ENCODE peak calls at places on chromosomes 7 and 10, in eight cellular contexts. Y is sigmoid colon, N is K562, P is upper lobe of left lung, T is H1, K is esophagus muscularis mucosa, B is HepG2, Q is GM12878. J is an unnamed sample.

GRCh38 chr10:71448146-71448545 is 51.4 kb downstream of the CDH23 start:
- DNase-seq in Q (no peak), T (no peak), Y (no peak), N (no peak), P (no peak), K (no peak), B (no peak), J (no peak)

GRCh38 chr10:122981066-122981464 is 864 bp downstream of the PSTK start:
- DNase-seq in B (peak; percentile 62), Q (no peak), Y (no peak), T (no peak), K (no peak), N (peak; percentile 28), P (no peak), J (no peak)

GRCh38 chr10:34826221-34826620 is 11.1 kb upstream of the PARD3 start:
- DNase-seq in K (no peak), P (no peak), Q (no peak), Y (no peak), B (peak; percentile 38), N (no peak), T (no peak), J (no peak)

GRCh38 chr10:60728056-60728455 is 50.2 kb upstream of the CDK1 start:
- DNase-seq in Q (no peak), K (no peak), N (no peak), B (no peak), P (no peak), Y (no peak), T (no peak), J (no peak)

GRCh38 chr10:116596062-116596461 is 5.3 kb downstream of the PNLIPRP1 start:
- DNase-seq in Q (no peak), N (no peak), P (no peak), T (no peak), B (no peak), K (no peak), Y (no peak), J (no peak)

GRCh38 chr10:108358912-108359311 is 1194.4 kb upstream of the SORCS1 start:
- DNase-seq in N (no peak), K (no peak), P (no peak), Q (peak; percentile 13), T (no peak), B (peak; percentile 2), Y (no peak), J (no peak)

GRCh38 chr10:36114141-36114540 is 472.0 kb upstream of the FZD8 start:
- DNase-seq in Y (no peak), B (no peak), T (no peak), Q (no peak), K (no peak), P (no peak), N (no peak), J (no peak)

GRCh38 chr10:43781480-43782361 is 133.0 kb upstream of the ZNF32 start:
- DNase-seq in Q (peak; percentile 13), T (no peak), P (no peak), B (peak; percentile 6), K (no peak), N (no peak), Y (no peak), J (no peak)

GRCh38 chr7:158271646-158272045 is 316.0 kb downstream of the PTPRN2 start:
- DNase-seq in K (no peak), P (no peak), B (no peak), Y (peak; percentile 24), N (no peak), Q (no peak), T (no peak), J (no peak)

GRCh38 chr10:45375716-45376231 is 1.8 kb downstream of the ALOX5 start:
- DNase-seq in Y (no peak), P (no peak), B (no peak), Q (no peak), T (no peak), N (no peak), K (no peak), J (no peak)

GRCh38 chr7:135714534-135715009 is 13.4 kb downstream of the SLC13A4 start:
- DNase-seq in Q (no peak), P (no peak), Y (no peak), K (no peak), B (peak; percentile 6), N (no peak), T (no peak), J (no peak)

GRCh38 chr7:117863618-117864017 is 9.6 kb downstream of the CTTNBP2 start:
- DNase-seq in Y (no peak), K (no peak), B (no peak), Q (no peak), P (no peak), N (no peak), T (no peak), J (no peak)

GRCh38 chr7:95798401-95798930 is 26.1 kb downstream of the DYNC1I1 start:
- DNase-seq in N (no peak), Y (no peak), Q (no peak), T (no peak), B (no peak), P (no peak), K (no peak), J (no peak)

GRCh38 chr7:6649241-6649961 is 12.3 kb downstream of the ZNF316 start:
- DNase-seq in B (no peak), K (no peak), T (no peak), Q (no peak), P (no peak), N (no peak), Y (peak; percentile 60), J (no peak)
- H3K9me3 ChIP-seq in B (no peaks in the 10 kb centered on the region), K (no peaks in the 10 kb centered on the region), T (no peaks in the 10 kb centered on the region), Q (peaks cover 13% of the 10 kb centered on the region), P (no peaks in the 10 kb centered on the region), N (peaks cover 12% of the 10 kb centered on the region), Y (no peaks in the 10 kb centered on the region), J (no peaks in the 10 kb centered on the region)

GRCh38 chr10:80173441-80173840 is 31.9 kb downstream of the ANXA11 start:
- DNase-seq in P (no peak), Q (no peak), Y (peak; percentile 63), B (no peak), T (no peak), N (no peak), K (no peak), J (no peak)
- TF ChIP-seq EP300 in P (no peak), Q (no peak), Y (no peak), B (no peak), T (no peak), N (no peak), K (no peak), J (no peak)

DNA sequence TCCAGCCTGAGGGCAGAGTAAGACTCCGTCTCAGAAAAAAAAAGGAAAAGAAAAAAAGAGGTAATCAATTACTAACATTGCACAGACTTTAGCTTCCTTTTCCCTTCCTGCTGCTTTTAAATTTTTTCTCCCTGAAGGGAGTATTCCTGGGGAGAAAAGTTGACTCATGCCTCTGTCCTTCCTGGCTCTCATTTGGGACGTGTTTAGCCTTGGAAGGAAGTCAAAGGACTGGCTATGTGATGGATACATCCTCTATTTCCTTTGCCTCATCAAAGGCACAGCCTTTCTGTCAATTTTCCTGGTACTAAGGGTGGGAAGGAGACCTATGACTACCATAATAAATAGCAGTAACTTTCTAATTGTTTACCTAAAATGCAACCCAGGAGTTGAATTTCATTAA is 77.6 kb downstream of the ITGA8 start:
- DNase-seq in P (no peak), K (no peak), B (no peak), T (no peak), N (no peak), Q (no peak), Y (no peak), J (no peak)
- H3K27me3 ChIP-seq in P (no peaks in the 10 kb centered on the region), K (no peaks in the 10 kb centered on the region), B (peaks cover 32% of the 10 kb centered on the region), T (no peaks in the 10 kb centered on the region), N (peaks cover 6% of the 10 kb centered on the region), Q (no peaks in the 10 kb centered on the region), Y (no peaks in the 10 kb centered on the region), J (no peaks in the 10 kb centered on the region)

GRCh38 chr10:42596196-42596595 is 42.2 kb downstream of the ZNF33B start:
- DNase-seq in T (no peak), P (no peak), Q (no peak), N (no peak), B (no peak), Y (no peak), K (no peak), J (no peak)
- H3K9me3 ChIP-seq in T (peaks cover 51% of the 10 kb centered on the region), P (peaks cover 18% of the 10 kb centered on the region), Q (peaks cover 19% of the 10 kb centered on the region), N (peaks cover 16% of the 10 kb centered on the region), B (no peaks in the 10 kb centered on the region), Y (peaks cover 7% of the 10 kb centered on the region), K (peaks cover 18% of the 10 kb centered on the region), J (peaks cover 21% of the 10 kb centered on the region)

DNA sequence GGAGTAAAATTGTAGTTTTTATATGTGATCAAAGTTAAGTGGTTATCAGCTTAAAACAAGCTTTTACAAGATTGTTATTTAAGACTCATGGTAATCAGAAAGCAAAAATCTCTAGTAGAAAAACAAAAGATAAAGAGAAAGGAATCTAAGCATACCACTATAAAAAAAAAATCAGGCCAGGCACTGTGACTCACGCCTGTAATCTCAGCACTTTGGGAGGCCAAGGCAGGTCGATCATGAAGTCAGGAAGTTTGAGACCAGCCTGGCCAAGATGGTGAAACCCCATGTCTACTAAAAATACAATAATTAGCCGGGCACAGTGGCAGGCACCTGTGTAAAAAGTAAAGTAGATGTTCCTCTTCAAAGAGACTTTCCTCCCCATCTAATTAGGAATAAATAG is 265.9 kb upstream of the NRP1 start:
- DNase-seq in N (no peak), T (no peak), K (no peak), P (no peak), Y (no peak), Q (no peak), B (no peak), J (no peak)
- TF ChIP-seq EP300 in N (no peak), T (no peak), K (no peak), P (no peak), Y (no peak), Q (no peak), B (no peak), J (no peak)

J was measured in ovary.